ENCODE peak calls at places on chromosomes 4 and X, in eight cellular contexts. L, C, Y, U, P, Z, F and B are unnamed samples.

GRCh38 chr4:176467011-176467410 is 147.2 kb downstream of the SPCS3 start:
- DNase-seq in L (no peak), C (no peak), Y (no peak), U (no peak), P (no peak), Z (no peak), F (no peak), B (no peak)

GRCh38 chrX:71992711-71993110 is 82.1 kb downstream of the NHSL2 start:
- DNase-seq in L (no peak), C (no peak), Y (no peak), U (no peak), P (no peak), Z (no peak), F (no peak), B (no peak)

GRCh38 chrX:23752740-23753435 is 9.8 kb upstream of the ACOT9 start:
- DNase-seq in L (no peak), C (no peak), Y (no peak), U (no peak), P (no peak), Z (no peak), F (no peak), B (peak; percentile 41)

GRCh38 chr4:91830681-91831395 is 472.9 kb upstream of the GRID2 start:
- DNase-seq in L (no peak), C (no peak), Y (no peak), U (no peak), P (no peak), Z (no peak), F (no peak), B (no peak)

GRCh38 chr4:5019796-5020195 is 538 bp upstream of the CYTL1 start:
- DNase-seq in L (no peak), C (no peak), Y (no peak), U (no peak), P (no peak), Z (no peak), F (no peak), B (no peak)

GRCh38 chr4:44257461-44257860 is 191.1 kb downstream of the KCTD8 start:
- DNase-seq in L (no peak), C (no peak), Y (no peak), U (no peak), P (no peak), Z (no peak), F (no peak), B (no peak)

GRCh38 chr4:14241574-14241973 is 614.0 kb upstream of the BOD1L1 start:
- DNase-seq in L (no peak), C (no peak), Y (no peak), U (no peak), P (no peak), Z (no peak), F (no peak), B (no peak)

GRCh38 chrX:19372170-19373033 is 28.7 kb downstream of the PDHA1 start:
- DNase-seq in L (peak; percentile 77), C (peak; percentile 52), Y (no peak), U (peak; percentile 47), P (peak; percentile 30), Z (no peak), F (peak; percentile 65), B (peak; percentile 75)

GRCh38 chrX:86047174-86047991 is at the start of gene CHM:
- DNase-seq in L (peak; percentile 68), C (peak; percentile 31), Y (peak; percentile 74), U (no peak), P (peak; percentile 13), Z (peak; percentile 63), F (peak; percentile 59), B (peak; percentile 65)

GRCh38 chr4:19721587-19721986 is 530.1 kb upstream of the SLIT2 start:
- DNase-seq in L (no peak), C (no peak), Y (no peak), U (no peak), P (no peak), Z (no peak), F (no peak), B (no peak)

GRCh38 chrX:24471808-24472207 is 6.7 kb downstream of the PDK3 start:
- DNase-seq in L (no peak), C (no peak), Y (no peak), U (no peak), P (no peak), Z (no peak), F (no peak), B (no peak)

GRCh38 chr4:52577285-52577968 is 81.7 kb downstream of the USP46 start:
- DNase-seq in L (no peak), C (no peak), Y (no peak), U (no peak), P (no peak), Z (no peak), F (no peak), B (no peak)

GRCh38 chr4:7828926-7829325 is 110.7 kb downstream of the AFAP1 start:
- DNase-seq in L (no peak), C (no peak), Y (no peak), U (no peak), P (no peak), Z (no peak), F (no peak), B (no peak)

GRCh38 chrX:38233891-38234807 is 13.5 kb upstream of the SRPX start:
- DNase-seq in L (no peak), C (no peak), Y (no peak), U (no peak), P (no peak), Z (no peak), F (no peak), B (peak; percentile 32)

GRCh38 chrX:132071260-132071659 is 48.2 kb downstream of the STK26 start:
- DNase-seq in L (no peak), C (no peak), Y (no peak), U (no peak), P (no peak), Z (no peak), F (no peak), B (peak; percentile 6)